ENCODE peak calls at places on chromosomes 3 and 15, in six cellular contexts. L is pancreas; H is SK-MEL-5; Y is K562; I is activated effector memory CD4-positive, alpha-beta T cell treated with anti-CD3 and anti-CD28 coated beads, Interleukin-2, amount 50 U/mL, for 16 hours; K is thoracic aorta. E is an unnamed sample.

GRCh38 chr3:60746690-60747416 is 504.4 kb downstream of the FHIT start:
- DNase-seq in L (no peak), H (no peak), Y (no peak), I (no peak), K (no peak), E (no peak)

GRCh38 chr3:157082305-157082981 is 77.5 kb downstream of the CCNL1 start:
- DNase-seq in L (no peak), H (no peak), Y (no peak), I (no peak), K (no peak), E (no peak)

GRCh38 chr15:58985443-58985842 is 2.0 kb upstream of the RNF111 start:
- DNase-seq in L (no peak), H (peak), Y (no peak), I (no peak), K (no peak), E (no peak)

GRCh38 chr3:194472290-194472920 is 14.4 kb downstream of the ATP13A3 start:
- DNase-seq in L (no peak), H (peak), Y (peak), I (no peak), K (no peak), E (no peak)

GRCh38 chr3:72673011-72673771 is 175.1 kb downstream of the SHQ1 start:
- DNase-seq in L (no peak), H (no peak), Y (no peak), I (no peak), K (no peak), E (no peak)

GRCh38 chr3:194773216-194773615 is 87.5 kb downstream of the FAM43A start:
- DNase-seq in L (no peak), H (no peak), Y (no peak), I (no peak), K (no peak), E (no peak)

GRCh38 chr3:170868577-170869239 is 1.3 kb downstream of the RPL22L1 start:
- DNase-seq in L (no peak), H (no peak), Y (peak), I (no peak), K (no peak), E (no peak)

GRCh38 chr3:120875989-120876388 is 32.0 kb upstream of the STXBP5L start:
- DNase-seq in L (no peak), H (no peak), Y (no peak), I (no peak), K (no peak), E (no peak)

GRCh38 chr15:59371458-59372351 is 966 bp downstream of the MYO1E start:
- DNase-seq in L (peak), H (peak), Y (no peak), I (no peak), K (no peak), E (no peak)

GRCh38 chr3:96259-96658 is 100.3 kb upstream of the CHL1 start:
- DNase-seq in L (no peak), H (no peak), Y (no peak), I (no peak), K (no peak), E (no peak)

GRCh38 chr15:78374436-78375393 is 34.6 kb downstream of the CRABP1 start:
- DNase-seq in L (peak), H (no peak), Y (peak), I (no peak), K (no peak), E (no peak)

GRCh38 chr3:45677045-45677436 is 12.2 kb upstream of the SACM1L start:
- DNase-seq in L (no peak), H (peak), Y (no peak), I (peak), K (no peak), E (no peak)

GRCh38 chr3:153977148-153977547 is 144.0 kb upstream of the ARHGEF26 start:
- DNase-seq in L (no peak), H (no peak), Y (no peak), I (no peak), K (no peak), E (no peak)

GRCh38 chr3:128991355-128991895 is 2.5 kb downstream of the CFAP92 start:
- DNase-seq in L (no peak), H (no peak), Y (no peak), I (no peak), K (no peak), E (peak)

GRCh38 chr3:174049443-174049842 is 651.9 kb downstream of the NLGN1 start:
- DNase-seq in L (no peak), H (no peak), Y (no peak), I (no peak), K (no peak), E (no peak)

GRCh38 chr15:68055224-68055705 is 1.1 kb downstream of the PIAS1 start:
- DNase-seq in L (no peak), H (peak), Y (peak), I (peak), K (no peak), E (no peak)

GRCh38 chr15:79849789-79850188 is 47.0 kb downstream of the MTHFS start:
- DNase-seq in L (no peak), H (peak), Y (peak), I (no peak), K (no peak), E (no peak)

GRCh38 chr15:51907136-51907862 is 64.3 kb downstream of the LEO1 start:
- DNase-seq in L (no peak), H (no peak), Y (peak), I (no peak), K (no peak), E (no peak)

GRCh38 chr15:67701669-67702068 is 123.6 kb upstream of the SKOR1 start:
- DNase-seq in L (no peak), H (no peak), Y (no peak), I (no peak), K (no peak), E (no peak)

GRCh38 chr3:149605902-149606301 is 51.9 kb downstream of the WWTR1 start:
- DNase-seq in L (no peak), H (no peak), Y (no peak), I (no peak), K (no peak), E (no peak)

GRCh38 chr15:62068787-62069170 is 2.0 kb downstream of the C2CD4A start:
- DNase-seq in L (no peak), H (no peak), Y (no peak), I (no peak), K (no peak), E (no peak)

GRCh38 chr15:65056868-65057548 is 10.8 kb downstream of the RASL12 start:
- DNase-seq in L (no peak), H (no peak), Y (no peak), I (no peak), K (no peak), E (peak)

GRCh38 chr3:45968706-45969105 is 25.4 kb downstream of the CXCR6 start:
- DNase-seq in L (no peak), H (no peak), Y (no peak), I (no peak), K (no peak), E (no peak)

GRCh38 chr15:45606841-45607240 is 19.7 kb downstream of the BLOC1S6 start:
- DNase-seq in L (no peak), H (no peak), Y (no peak), I (no peak), K (no peak), E (no peak)

GRCh38 chr15:68626739-68627138 is 47.9 kb downstream of the CORO2B start:
- DNase-seq in L (no peak), H (no peak), Y (no peak), I (no peak), K (no peak), E (no peak)

GRCh38 chr3:125116311-125117069 is 60.7 kb upstream of the HEG1 start:
- DNase-seq in L (no peak), H (peak), Y (no peak), I (no peak), K (no peak), E (peak)

GRCh38 chr3:177807150-177807875 is 610.0 kb upstream of the TBL1XR1 start:
- DNase-seq in L (no peak), H (no peak), Y (no peak), I (no peak), K (no peak), E (no peak)

GRCh38 chr3:149784064-149784704 is 8.2 kb downstream of the ANKUB1 start:
- DNase-seq in L (no peak), H (no peak), Y (no peak), I (no peak), K (no peak), E (no peak)